ENCODE peak calls at places on chromosome 2, in five cellular contexts. Z is psoas muscle; M is aorta; T is CD8-positive, alpha-beta T cell; R is colonic mucosa. G is an unnamed sample. For H3K27me3, the result is how much of the 10 kb centered on the place peaks cover.

GRCh38 chr2:235373171-235373570 is 120.7 kb upstream of the AGAP1 start:
- DNase-seq in R (no peak), M (no peak), Z (no peak), T (no peak), G (no peak)

GRCh38 chr2:99648115-99648850 is 158.5 kb upstream of the REV1 start:
- DNase-seq in T (no peak), R (no peak), M (no peak), Z (no peak), G (no peak)

GRCh38 chr2:193988784-193989183 is 1668.2 kb upstream of the SLC39A10 start:
- DNase-seq in R (no peak), T (no peak), Z (no peak), M (no peak), G (no peak)

GRCh38 chr2:204249437-204249836 is 295.8 kb upstream of the PARD3B start:
- DNase-seq in Z (no peak), R (no peak), M (no peak), T (no peak), G (no peak)

GRCh38 chr2:54787270-54787669 is 63.8 kb downstream of the EML6 start:
- DNase-seq in Z (no peak), T (no peak), M (no peak), R (no peak), G (no peak)

GRCh38 chr2:205076405-205076804 is 531.1 kb downstream of the PARD3B start:
- DNase-seq in T (no peak), M (no peak), Z (no peak), R (no peak), G (no peak)

GRCh38 chr2:204691911-204692510 is 146.7 kb downstream of the PARD3B start:
- DNase-seq in M (no peak), R (peak), Z (no peak), T (no peak), G (peak)

GRCh38 chr2:237283136-237283928 is 130.6 kb downstream of the COL6A3 start:
- DNase-seq in T (no peak), R (no peak), M (no peak), Z (no peak), G (no peak)

GRCh38 chr2:96148410-96149217 is 3.4 kb upstream of the DUSP2 start:
- DNase-seq in R (peak), T (peak), M (peak), Z (peak), G (peak)

GRCh38 chr2:234550511-234551107 is 53.7 kb upstream of the ARL4C start:
- DNase-seq in T (peak), Z (peak), R (peak), M (peak), G (peak)

GRCh38 chr2:203484266-203485112 is 50.6 kb downstream of the RAPH1 start:
- DNase-seq in M (no peak), R (peak), T (peak), Z (no peak), G (no peak)

GRCh38 chr2:134778372-134778771 is 59.6 kb upstream of the TMEM163 start:
- DNase-seq in R (no peak), M (no peak), T (no peak), Z (no peak), G (no peak)

GRCh38 chr2:216519154-216519762 is 20.6 kb downstream of the RPL37A start:
- DNase-seq in R (peak), Z (no peak), T (no peak), M (no peak), G (no peak)

GRCh38 chr2:157303612-157304011 is 22.0 kb downstream of the ERMN start:
- DNase-seq in R (no peak), Z (no peak), M (no peak), T (no peak), G (no peak)

GRCh38 chr2:169091761-169092523 is 22.6 kb downstream of the DHRS9 start:
- DNase-seq in Z (no peak), R (peak), T (no peak), M (no peak), G (peak)

GRCh38 chr2:34670482-34670881 is 1071.4 kb upstream of the FAM98A start:
- DNase-seq in T (no peak), R (no peak), Z (no peak), M (no peak), G (no peak)

GRCh38 chr2:196613302-196613701 is 26.2 kb upstream of the CCDC150 start:
- DNase-seq in Z (no peak), M (no peak), R (no peak), T (no peak), G (no peak)

GRCh38 chr2:46416739-46417403 is 62.5 kb upstream of the TMEM247 start:
- DNase-seq in Z (no peak), R (no peak), M (no peak), T (no peak), G (no peak)

GRCh38 chr2:8545676-8546318 is 136.1 kb upstream of the ID2 start:
- DNase-seq in R (peak), Z (peak), T (no peak), M (peak), G (no peak)

GRCh38 chr2:9832586-9832985 is 10.7 kb upstream of the TAF1B start:
- DNase-seq in R (no peak), Z (no peak), M (no peak), T (no peak), G (no peak)

GRCh38 chr2:218896501-218897393 is 16.1 kb downstream of the WNT10A start:
- DNase-seq in M (no peak), R (peak), T (peak), Z (no peak), G (peak)

GRCh38 chr2:75021672-75022071 is 63.2 kb downstream of the POLE4 start:
- DNase-seq in R (no peak), Z (no peak), T (no peak), M (no peak), G (no peak)

GRCh38 chr2:36672199-36672598 is 24.3 kb upstream of the VIT start:
- DNase-seq in T (no peak), Z (no peak), M (no peak), R (no peak), G (no peak)

GRCh38 chr2:120622886-120623753 is 112.5 kb upstream of the GLI2 start:
- DNase-seq in R (no peak), T (no peak), Z (no peak), M (no peak), G (no peak)

GRCh38 chr2:61460168-61460567 is 10.7 kb downstream of the USP34 start:
- DNase-seq in R (no peak), Z (no peak), M (no peak), T (no peak), G (no peak)

GRCh38 chr2:216633616-216634316 is 546 bp downstream of the IGFBP2 start:
- DNase-seq in R (peak), Z (no peak), T (no peak), M (no peak), G (peak)

GRCh38 chr2:78861546-78861945 is 164.0 kb upstream of the REG3G start:
- DNase-seq in T (no peak), Z (no peak), M (no peak), R (no peak), G (no peak)

GRCh38 chr2:12700989-12701388 is 15.7 kb upstream of the TRIB2 start:
- DNase-seq in T (no peak), Z (no peak), R (no peak), M (no peak), G (no peak)

GRCh38 chr2:239392688-239393400 is 8.0 kb downstream of the HDAC4 start:
- DNase-seq in T (no peak), R (no peak), Z (no peak), M (peak), G (no peak)

GRCh38 chr2:202194418-202194817 is 44.0 kb downstream of the SUMO1 start:
- DNase-seq in T (no peak), R (no peak), M (no peak), Z (no peak), G (no peak)

GRCh38 chr2:118048396-118048795 is 34.5 kb upstream of the CCDC93 start:
- DNase-seq in T (no peak), Z (no peak), R (no peak), M (no peak), G (no peak)

GRCh38 chr2:3094999-3095958 is 282.3 kb downstream of the EIPR1 start:
- DNase-seq in Z (no peak), R (peak), M (no peak), T (no peak), G (no peak)
- H3K27me3 ChIP-seq in Z (under half), R (under half), M (under half), T (under half), G (under half)

GRCh38 chr2:114745700-114746099 is 303.3 kb downstream of the DPP10 start:
- DNase-seq in Z (no peak), R (no peak), M (no peak), T (no peak), G (no peak)

GRCh38 chr2:114742245-114742644 is 299.8 kb downstream of the DPP10 start:
- DNase-seq in M (no peak), R (no peak), Z (no peak), T (no peak), G (no peak)
- H3K27ac ChIP-seq in M (no peak), R (no peak), Z (no peak), T (no peak), G (no peak)

GRCh38 chr2:70769450-70769849 is 1.4 kb upstream of the ADD2 start:
- DNase-seq in Z (no peak), R (no peak), T (no peak), M (no peak), G (no peak)
- H3K27me3 ChIP-seq in Z (under half), R (half or more), T (under half), M (under half), G (under half)

DNA sequence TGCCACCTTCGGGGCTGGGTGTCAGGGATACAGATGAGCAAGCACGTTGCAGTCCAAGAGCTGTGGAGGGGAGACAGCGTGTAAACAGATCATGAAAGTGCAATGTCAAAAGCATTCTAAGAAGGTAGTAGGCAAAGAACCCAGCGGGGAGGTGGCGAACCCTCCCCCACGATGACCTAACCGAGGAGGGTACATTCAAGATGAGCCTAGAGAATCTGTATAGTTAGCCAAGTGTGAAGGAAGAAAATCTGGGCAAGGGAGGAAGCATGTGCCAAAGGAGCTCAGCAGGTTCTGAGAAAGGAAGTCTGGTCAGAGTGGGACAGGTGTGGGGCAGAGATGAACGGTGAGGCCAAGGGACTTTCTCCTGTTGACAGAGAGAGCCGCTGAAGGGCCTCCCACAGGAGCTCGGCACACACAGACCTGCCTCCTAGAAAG is 106.9 kb downstream of the SP3 start:
- DNase-seq in R (no peak), M (no peak), T (no peak), Z (no peak), G (no peak)
- H3K27ac ChIP-seq in R (no peak), M (no peak), T (no peak), Z (no peak), G (no peak)

GRCh38 chr2:232488097-232488711 is 570 bp upstream of the ECEL1 start:
- DNase-seq in M (peak), Z (no peak), T (no peak), R (no peak), G (no peak)

GRCh38 chr2:232485333-232485756 is 2.3 kb downstream of the ECEL1 start:
- DNase-seq in R (no peak), T (no peak), M (no peak), Z (no peak), G (peak)

GRCh38 chr2:232485757-232486557 is 1.7 kb downstream of the ECEL1 start:
- DNase-seq in T (no peak), R (no peak), M (no peak), Z (peak), G (no peak)

GRCh38 chr2:232487385-232488096 is at the start of gene ECEL1:
- DNase-seq in R (no peak), Z (peak), T (no peak), M (peak), G (no peak)

GRCh38 chr2:232486558-232487384 is 863 bp downstream of the ECEL1 start:
- DNase-seq in Z (peak), T (no peak), M (no peak), R (no peak), G (peak)
- H3K27me3 ChIP-seq in Z (under half), T (under half), M (under half), R (under half), G (under half)